ENCODE peak calls at places on chromosomes 11 and 22, in ten cellular contexts. V, G, U, A, Y, B, K, R, X and W are unnamed samples.

GRCh38 chr11:5275369-5276110 is 5.8 kb upstream of the HBE1 start:
- DNase-seq in V (no peak), G (no peak), U (no peak), A (no peak), Y (no peak), B (no peak), K (no peak), R (peak; percentile 42), X (no peak), W (no peak)

GRCh38 chr22:35918466-35918865 is 110.2 kb downstream of the RBFOX2 start:
- DNase-seq in V (no peak), G (no peak), U (no peak), A (no peak), Y (no peak), B (no peak), K (no peak), R (no peak), X (no peak), W (no peak)

GRCh38 chr11:35014352-35014751 is 97.9 kb downstream of the PDHX start:
- DNase-seq in V (no peak), G (no peak), U (no peak), A (peak; percentile 95), Y (no peak), B (no peak), K (no peak), R (no peak), X (no peak), W (no peak)

GRCh38 chr11:63508009-63508408 is 2.1 kb downstream of the LGALS12 start:
- DNase-seq in V (peak; percentile 64), G (peak; percentile 37), U (no peak), A (no peak), Y (no peak), B (peak; percentile 67), K (no peak), R (peak; percentile 61), X (no peak), W (peak; percentile 46)

GRCh38 chr11:29159552-29160465 is 857.0 kb downstream of the KCNA4 start:
- DNase-seq in V (no peak), G (peak; percentile 10), U (peak; percentile 31), A (peak; percentile 90), Y (no peak), B (peak; percentile 31), K (no peak), R (peak; percentile 76), X (no peak), W (peak; percentile 65)

GRCh38 chr11:96424693-96425092 is 34.9 kb downstream of the JRKL start:
- DNase-seq in V (no peak), G (no peak), U (no peak), A (peak; percentile 44), Y (no peak), B (no peak), K (no peak), R (no peak), X (no peak), W (no peak)

GRCh38 chr22:35357883-35358621 is 22.8 kb upstream of the HMOX1 start:
- DNase-seq in V (no peak), G (no peak), U (no peak), A (peak; percentile 40), Y (no peak), B (no peak), K (no peak), R (no peak), X (no peak), W (no peak)

GRCh38 chr11:11074686-11075370 is 217.0 kb upstream of the ZBED5 start:
- DNase-seq in V (no peak), G (no peak), U (no peak), A (no peak), Y (no peak), B (no peak), K (no peak), R (no peak), X (no peak), W (no peak)

GRCh38 chr11:20090654-20091374 is 69.5 kb downstream of the DBX1 start:
- DNase-seq in V (no peak), G (no peak), U (no peak), A (no peak), Y (no peak), B (no peak), K (no peak), R (no peak), X (no peak), W (peak; percentile 82)

GRCh38 chr11:20087118-20087521 is 73.2 kb downstream of the DBX1 start:
- DNase-seq in V (no peak), G (no peak), U (no peak), A (peak; percentile 76), Y (no peak), B (no peak), K (no peak), R (no peak), X (no peak), W (no peak)

GRCh38 chr11:20089357-20089756 is 70.9 kb downstream of the DBX1 start:
- DNase-seq in V (no peak), G (no peak), U (no peak), A (no peak), Y (no peak), B (no peak), K (no peak), R (no peak), X (no peak), W (no peak)

GRCh38 chr11:20088368-20089260 is 71.7 kb downstream of the DBX1 start:
- DNase-seq in V (no peak), G (no peak), U (no peak), A (peak; percentile 37), Y (no peak), B (no peak), K (no peak), R (no peak), X (no peak), W (no peak)

DNA sequence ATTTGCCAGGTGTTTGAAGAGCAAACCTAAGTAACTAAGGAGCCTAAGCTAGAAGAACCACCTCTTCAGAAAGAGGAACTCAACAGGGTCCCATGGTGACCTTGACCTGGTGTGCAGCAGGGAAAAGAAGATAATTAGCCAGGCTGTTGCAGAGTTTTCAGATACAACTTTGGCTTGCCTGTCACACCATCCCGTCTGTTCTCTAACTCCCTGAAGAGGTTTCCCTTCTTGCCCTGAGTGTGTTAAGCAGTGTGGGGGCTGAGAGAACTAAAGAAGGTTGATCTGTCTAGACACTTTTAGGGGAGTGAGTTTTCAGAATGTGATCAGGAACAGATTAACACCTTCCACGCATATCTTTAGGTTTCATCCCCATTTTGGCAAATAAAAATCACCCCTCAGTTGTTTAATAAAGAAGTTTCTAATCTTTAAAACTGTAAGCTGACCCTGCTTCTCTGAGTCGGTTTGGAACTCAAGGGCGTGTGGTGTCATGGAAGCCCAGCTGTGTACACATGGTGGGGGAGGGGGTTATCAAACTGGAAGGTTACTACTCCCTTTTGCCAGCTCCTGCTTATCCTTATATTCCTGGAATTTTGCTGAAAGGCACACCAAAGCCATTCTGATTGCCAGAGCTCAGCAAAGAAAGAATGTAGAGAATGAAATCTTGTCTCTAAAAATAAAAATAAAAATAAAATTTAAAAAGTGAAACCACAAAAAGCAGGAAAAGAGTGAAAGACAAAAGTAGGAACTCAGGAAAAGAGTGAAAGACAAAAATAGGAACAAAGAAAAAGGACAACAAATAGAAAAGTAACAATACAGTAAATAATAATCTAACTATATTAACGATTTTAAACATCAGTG is 70.2 kb downstream of the DBX1 start:
- DNase-seq in V (no peak), G (no peak), U (no peak), A (peak; percentile 71), Y (no peak), B (no peak), K (no peak), R (peak; percentile 47), X (no peak), W (peak; percentile 46)
- H3K27ac ChIP-seq in V (no peak overlapping the region), G (peak overlapping the region; percentile 80), U (no peak overlapping the region), A (peak overlapping the region; percentile 13), Y (no peak overlapping the region), B (no peak overlapping the region), K (no peak overlapping the region), R (peak overlapping the region; percentile 90), X (no peak overlapping the region), W (peak overlapping the region; percentile 86)

GRCh38 chr11:44627911-44628729 is 62.7 kb downstream of the CD82 start:
- DNase-seq in V (peak; percentile 87), G (peak; percentile 92), U (peak; percentile 53), A (peak; percentile 49), Y (no peak), B (peak; percentile 46), K (peak; percentile 61), R (peak; percentile 15), X (no peak), W (peak; percentile 9)
- H3K27me3 ChIP-seq in V (no peaks in the 10 kb centered on the region), G (no peaks in the 10 kb centered on the region), U (peaks cover 12% of the 10 kb centered on the region), A (peaks cover 10% of the 10 kb centered on the region), Y (no peaks in the 10 kb centered on the region), B (no peaks in the 10 kb centered on the region), K (no peaks in the 10 kb centered on the region), R (no peaks in the 10 kb centered on the region), X (no peaks in the 10 kb centered on the region), W (no peaks in the 10 kb centered on the region)

GRCh38 chr11:64642876-64643257 is 51.8 kb downstream of the SLC22A12 start:
- DNase-seq in V (no peak), G (no peak), U (no peak), A (no peak), Y (no peak), B (no peak), K (no peak), R (no peak), X (no peak), W (no peak)

GRCh38 chr11:64644348-64645242 is 53.6 kb downstream of the SLC22A12 start:
- DNase-seq in V (no peak), G (peak; percentile 63), U (no peak), A (no peak), Y (no peak), B (no peak), K (no peak), R (no peak), X (no peak), W (peak; percentile 52)

GRCh38 chr11:64643927-64644326 is 52.9 kb downstream of the SLC22A12 start:
- DNase-seq in V (no peak), G (no peak), U (no peak), A (no peak), Y (no peak), B (no peak), K (no peak), R (no peak), X (no peak), W (no peak)

GRCh38 chr11:64642418-64642735 is 51.4 kb downstream of the SLC22A12 start:
- DNase-seq in V (no peak), G (no peak), U (no peak), A (no peak), Y (no peak), B (no peak), K (no peak), R (no peak), X (no peak), W (no peak)

DNA sequence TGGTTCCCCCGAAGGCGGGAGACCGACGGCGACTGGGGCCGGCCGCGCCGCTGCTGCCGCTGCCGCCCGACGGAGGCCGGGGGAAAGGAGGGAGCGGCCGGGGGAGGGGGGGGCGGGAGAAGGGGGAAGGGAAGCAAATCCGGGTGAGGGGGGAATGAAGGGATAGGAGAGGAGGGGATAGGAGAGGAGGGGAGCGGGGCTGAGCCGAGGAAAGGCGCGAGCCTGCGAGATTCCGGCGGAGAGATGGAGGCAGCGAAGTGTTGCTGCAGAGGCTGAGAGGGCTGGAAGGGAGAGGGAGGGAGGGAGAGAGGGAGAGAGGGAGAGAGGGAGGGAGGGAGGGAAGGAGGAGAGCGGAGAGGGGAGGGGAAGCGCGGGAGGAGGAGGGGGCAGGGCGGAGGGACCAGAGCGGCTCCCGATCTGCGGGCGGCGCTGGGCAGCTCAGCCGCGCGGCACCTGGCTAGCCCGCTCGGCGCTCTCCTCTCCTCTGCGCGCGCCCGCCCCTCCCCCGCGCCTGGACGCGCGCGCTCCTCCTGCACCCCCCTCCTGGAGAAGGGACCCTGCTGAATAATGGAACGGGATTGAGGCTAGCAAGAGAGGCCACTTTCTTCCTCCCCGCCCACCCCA is 52.4 kb downstream of the SLC22A12 start:
- DNase-seq in V (no peak), G (peak; percentile 94), U (no peak), A (no peak), Y (no peak), B (no peak), K (no peak), R (peak; percentile 40), X (no peak), W (peak; percentile 75)
- H3K4me3 ChIP-seq in V (peak overlapping the region; percentile 38), G (no peak overlapping the region), U (peak overlapping the region; percentile 49), A (no peak overlapping the region), Y (peak overlapping the region; percentile 32), B (no peak overlapping the region), K (peak overlapping the region; percentile 37), R (peak overlapping the region; percentile 14), X (no peak overlapping the region), W (peak overlapping the region; percentile 63)

GRCh38 chr11:66723693-66724092 is 5.3 kb downstream of the SPTBN2 start:
- DNase-seq in V (no peak), G (no peak), U (no peak), A (no peak), Y (no peak), B (no peak), K (no peak), R (no peak), X (no peak), W (no peak)

GRCh38 chr11:66727883-66728759 is 895 bp downstream of the SPTBN2 start:
- DNase-seq in V (peak; percentile 39), G (peak; percentile 92), U (peak; percentile 16), A (no peak), Y (no peak), B (no peak), K (no peak), R (peak; percentile 30), X (no peak), W (peak; percentile 60)

GRCh38 chr11:66725114-66725513 is 3.9 kb downstream of the SPTBN2 start:
- DNase-seq in V (no peak), G (no peak), U (no peak), A (no peak), Y (no peak), B (no peak), K (no peak), R (no peak), X (no peak), W (no peak)

GRCh38 chr11:66727282-66727882 is 1.6 kb downstream of the SPTBN2 start:
- DNase-seq in V (peak; percentile 54), G (peak; percentile 84), U (peak; percentile 34), A (peak; percentile 11), Y (no peak), B (no peak), K (no peak), R (peak; percentile 45), X (no peak), W (peak; percentile 33)

DNA sequence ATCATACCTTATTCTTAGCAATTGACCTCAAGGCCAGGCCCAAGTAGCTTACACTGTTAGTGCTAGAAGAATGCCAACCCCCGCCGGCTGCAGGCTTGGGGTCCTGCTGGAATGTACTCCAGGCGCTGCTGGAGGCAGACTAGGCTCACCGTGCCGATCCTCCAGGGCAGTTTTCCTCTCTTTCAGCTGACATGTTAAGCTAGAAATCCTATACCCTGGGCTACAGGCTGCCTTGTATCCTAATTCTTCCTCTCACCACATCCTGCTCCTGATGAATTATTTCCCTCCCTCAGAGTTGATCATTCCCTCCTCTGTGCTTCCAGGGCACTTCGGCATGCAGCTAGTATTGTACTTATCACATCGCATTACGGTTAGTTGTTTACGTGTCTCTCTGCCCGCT is 3.4 kb downstream of the SPTBN2 start:
- DNase-seq in V (no peak), G (no peak), U (no peak), A (peak; percentile 9), Y (no peak), B (no peak), K (no peak), R (peak; percentile 44), X (no peak), W (peak; percentile 43)
- H3K27ac ChIP-seq in V (no peak overlapping the region), G (no peak overlapping the region), U (no peak overlapping the region), A (no peak overlapping the region), Y (no peak overlapping the region), B (no peak overlapping the region), K (no peak overlapping the region), R (no peak overlapping the region), X (no peak overlapping the region), W (no peak overlapping the region)